ENCODE peak calls at places on chromosomes 6 and 20, in ten cellular contexts. H is pancreas, C is colonic mucosa, Y is ovary, J is AG04450, U is left ventricle myocardium inferior, V is heart right ventricle, B is endodermal cell, N is fibroblast of lung, K is brain microvascular endothelial cell. P is an unnamed sample.
A peak's percentile ranks its signal among the peaks of the same experiment; 100 is the strongest.

GRCh38 chr6:15364401-15365037 is 118.7 kb downstream of the JARID2 start:
- DNase-seq in H (no peak), C (no peak), Y (no peak), J (no peak), U (no peak), V (no peak), B (peak; percentile 38), N (no peak), K (no peak), P (no peak)

GRCh38 chr20:12171927-12172581 is 254.4 kb downstream of the BTBD3 start:
- DNase-seq in H (no peak), C (no peak), Y (peak; percentile 23), J (peak; percentile 43), U (no peak), V (peak; percentile 23), B (no peak), N (peak; percentile 93), K (peak; percentile 28), P (no peak)

GRCh38 chr6:118212451-118213173 is 305.5 kb downstream of the SLC35F1 start:
- DNase-seq in H (no peak), C (no peak), Y (no peak), J (no peak), U (no peak), V (no peak), B (no peak), N (no peak), K (no peak), P (no peak)

GRCh38 chr6:170429457-170429856 is 122.9 kb downstream of the FAM120B start:
- DNase-seq in H (no peak), C (no peak), Y (no peak), J (no peak), U (no peak), V (no peak), B (peak; percentile 62), N (no peak), K (no peak), P (no peak)

GRCh38 chr6:45801471-45802289 is 214.0 kb downstream of the CLIC5 start:
- DNase-seq in H (no peak), C (no peak), Y (no peak), J (no peak), U (no peak), V (no peak), B (no peak), N (peak; percentile 36), K (no peak), P (no peak)

GRCh38 chr20:48162621-48163020 is 377.3 kb upstream of the SULF2 start:
- DNase-seq in H (no peak), C (no peak), Y (no peak), J (no peak), U (no peak), V (no peak), B (no peak), N (no peak), K (no peak), P (no peak)

GRCh38 chr6:130760006-130760405 is 67.2 kb upstream of the SMLR1 start:
- DNase-seq in H (no peak), C (no peak), Y (no peak), J (no peak), U (no peak), V (no peak), B (peak; percentile 79), N (peak; percentile 34), K (peak; percentile 47), P (no peak)

GRCh38 chr6:12957321-12958051 is 240.9 kb downstream of the PHACTR1 start:
- DNase-seq in H (peak; percentile 80), C (peak; percentile 25), Y (peak; percentile 42), J (peak; percentile 3), U (peak; percentile 74), V (peak; percentile 70), B (peak; percentile 81), N (peak; percentile 74), K (peak; percentile 46), P (no peak)

GRCh38 chr6:147759088-147759487 is 250.6 kb downstream of the SAMD5 start:
- DNase-seq in H (no peak), C (no peak), Y (no peak), J (no peak), U (no peak), V (no peak), B (no peak), N (no peak), K (no peak), P (no peak)

GRCh38 chr6:81822584-81822983 is 70.1 kb upstream of the TENT5A start:
- DNase-seq in H (no peak), C (peak; percentile 32), Y (no peak), J (no peak), U (no peak), V (no peak), B (no peak), N (no peak), K (no peak), P (no peak)

GRCh38 chr6:78749326-78749725 is 118.0 kb upstream of the IRAK1BP1 start:
- DNase-seq in H (no peak), C (no peak), Y (no peak), J (peak; percentile 2), U (no peak), V (no peak), B (no peak), N (peak; percentile 75), K (no peak), P (no peak)

DNA sequence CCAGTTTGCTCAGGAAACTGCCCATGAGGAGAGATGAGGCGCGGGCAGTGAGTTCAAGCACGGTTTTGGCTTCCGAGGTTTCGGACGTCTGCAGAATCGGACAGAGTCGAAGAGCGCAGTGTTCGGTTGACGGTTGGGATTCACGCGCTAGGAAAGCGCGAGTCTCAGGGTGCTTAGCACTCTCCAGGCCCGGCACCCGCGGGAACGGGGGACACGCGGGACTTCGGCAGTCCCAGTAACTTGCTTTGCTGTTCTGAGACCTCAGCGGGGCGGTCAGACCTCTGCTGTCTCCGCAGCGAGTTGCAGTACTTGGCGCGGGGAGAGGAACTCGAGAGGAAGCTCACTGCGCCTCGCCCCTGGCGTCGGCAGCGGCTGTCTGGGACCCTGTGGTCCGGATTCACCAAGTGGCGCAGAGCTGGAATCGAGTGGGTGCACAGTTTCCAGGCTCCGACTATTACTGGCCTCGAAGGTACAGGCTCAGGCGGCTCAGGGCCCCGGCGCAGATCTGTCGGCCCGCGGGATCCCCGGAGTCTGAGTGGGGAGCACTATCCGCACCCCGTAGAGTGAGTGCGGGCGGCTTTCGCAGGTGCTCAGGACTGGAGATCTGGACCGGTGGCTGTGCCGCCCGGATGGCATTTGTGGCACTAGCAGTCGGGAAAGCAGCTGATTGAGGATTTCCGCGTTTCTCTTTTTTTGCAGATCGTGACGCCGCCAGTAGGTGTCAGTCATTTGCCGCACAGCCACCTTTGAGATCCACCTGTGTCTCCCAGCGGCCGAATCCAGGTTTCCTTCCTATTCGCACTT is at the start of gene POM121L2:
- DNase-seq in H (peak; percentile 86), C (peak; percentile 83), Y (peak; percentile 28), J (no peak), U (no peak), V (no peak), B (peak; percentile 94), N (peak; percentile 36), K (peak; percentile 59), P (peak; percentile 76)
- TF ChIP-seq CTCF in H (peak; percentile 50), C (peak; percentile 55), Y (no peak), J (peak; percentile 52), U (peak; percentile 58), V (peak; percentile 61), B (peak; percentile 87), N (peak; percentile 38), K (peak; percentile 82), P (peak; percentile 92)

DNA sequence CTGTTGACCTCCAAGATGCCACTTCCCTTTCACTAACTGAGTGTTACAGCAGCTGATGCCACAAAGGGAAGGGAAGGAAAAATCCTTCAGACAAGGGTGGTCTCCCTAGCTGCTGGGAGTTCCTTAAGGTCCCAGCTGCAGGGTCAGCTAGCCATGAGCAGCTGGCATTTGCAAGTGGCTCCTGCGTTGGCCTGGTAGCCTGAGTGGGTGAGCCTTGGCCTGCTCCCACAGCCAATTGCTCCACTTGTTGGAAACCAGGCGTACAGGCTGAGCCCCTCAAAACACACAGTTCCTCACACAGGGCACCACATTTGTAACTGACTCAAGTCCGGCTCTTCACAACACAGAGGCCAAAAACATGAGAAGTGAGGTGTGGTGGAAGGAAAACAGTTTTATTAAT is 16.7 kb downstream of the TTK start:
- DNase-seq in H (no peak), C (no peak), Y (no peak), J (no peak), U (no peak), V (no peak), B (no peak), N (no peak), K (no peak), P (no peak)
- H3K27ac ChIP-seq in H (no peak overlapping the region), C (no peak overlapping the region), Y (no peak overlapping the region), J (no peak overlapping the region), U (no peak overlapping the region), V (no peak overlapping the region), B (no peak overlapping the region), N (no peak overlapping the region), K (no peak overlapping the region), P (no peak overlapping the region)

DNA sequence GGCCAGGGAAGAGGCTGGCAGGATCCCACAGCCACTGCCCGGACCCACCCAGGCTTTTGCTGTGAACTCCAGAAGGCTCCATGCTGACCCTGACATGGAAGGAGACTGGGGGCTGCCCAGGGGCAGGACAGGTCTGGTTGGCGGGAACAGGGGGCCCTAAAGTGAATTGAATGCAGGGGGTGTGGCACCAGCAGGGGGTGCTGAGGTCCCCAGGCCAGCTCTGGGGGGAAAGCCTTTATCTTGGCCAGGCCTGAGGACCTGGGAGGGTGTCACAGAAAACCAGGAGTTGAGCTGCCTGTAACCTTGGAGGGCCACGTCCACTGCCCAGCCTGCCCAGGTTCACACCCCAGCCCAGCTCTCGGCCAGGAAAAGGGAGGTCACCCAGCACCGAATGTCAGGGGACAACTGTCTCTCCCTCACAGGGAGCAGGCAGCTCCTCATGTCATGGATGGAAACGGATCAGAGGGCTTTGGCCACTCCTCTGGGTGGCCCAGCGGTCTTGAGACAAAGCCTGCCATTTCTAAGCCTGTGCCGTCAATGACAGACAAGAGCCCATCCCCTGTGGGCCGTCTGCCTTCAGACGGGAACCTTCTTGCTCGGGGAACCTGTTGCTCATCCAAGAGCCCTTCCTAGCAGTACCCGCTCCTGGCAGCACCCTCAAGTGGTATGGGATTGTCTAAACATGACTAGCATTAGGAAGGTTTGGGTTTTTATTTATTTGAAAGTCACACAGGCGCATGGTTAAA is 2.9 kb upstream of the YTHDF1 start:
- DNase-seq in H (no peak), C (no peak), Y (no peak), J (no peak), U (no peak), V (no peak), B (no peak), N (no peak), K (no peak), P (no peak)
- TF ChIP-seq CTCF in H (no peak), C (no peak), Y (no peak), J (no peak), U (no peak), V (no peak), B (no peak), N (no peak), K (peak; percentile 11), P (peak; percentile 36)

DNA sequence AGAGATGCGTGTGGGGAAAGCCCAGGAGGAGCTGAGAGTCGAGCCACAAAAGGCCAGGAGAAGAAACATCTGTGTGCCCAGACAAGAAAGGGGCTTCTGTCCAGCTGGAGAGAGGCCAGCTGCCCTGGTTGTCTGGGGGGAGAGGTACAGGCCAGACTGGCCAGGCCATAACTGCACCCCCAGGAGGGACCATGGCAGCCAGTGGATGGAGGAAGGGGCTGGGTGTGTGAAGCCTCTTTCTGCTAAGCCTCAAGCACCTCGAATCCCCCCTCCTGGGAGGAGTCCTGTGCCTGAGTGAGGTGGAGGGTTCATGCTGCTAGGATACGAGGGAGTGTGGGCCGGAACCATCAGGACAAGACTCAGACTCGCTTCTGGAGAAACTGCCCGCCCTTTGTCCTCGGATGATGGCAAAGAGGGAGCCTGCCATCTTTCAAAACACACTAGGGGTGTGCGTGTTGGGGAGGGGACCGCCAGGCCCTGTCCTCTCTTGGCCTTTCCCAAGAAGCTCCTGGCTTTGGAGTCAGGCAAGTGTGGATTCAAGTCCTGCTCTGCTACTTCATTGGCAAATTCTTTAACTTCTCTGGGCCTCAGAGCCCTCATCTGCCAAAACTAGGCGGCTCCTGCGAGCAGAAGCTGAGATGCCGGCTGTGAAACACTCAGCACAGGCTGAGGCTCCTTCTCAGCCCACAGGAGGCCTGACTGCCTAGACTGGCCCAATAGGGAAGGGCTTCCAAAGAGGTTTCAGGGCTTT is 90.3 kb downstream of the ASXL1 start:
- DNase-seq in H (peak; percentile 77), C (no peak), Y (peak; percentile 51), J (no peak), U (no peak), V (no peak), B (peak; percentile 36), N (no peak), K (no peak), P (no peak)
- H3K27ac ChIP-seq in H (peak overlapping the region; percentile 71), C (no peak overlapping the region), Y (no peak overlapping the region), J (no peak overlapping the region), U (peak overlapping the region; percentile 56), V (peak overlapping the region; percentile 11), B (no peak overlapping the region), N (no peak overlapping the region), K (no peak overlapping the region), P (no peak overlapping the region)